ENCODE peak calls at places on chromosome 1, in six cellular contexts. V, T, O, S, E and K are unnamed samples.

GRCh38 chr1:51422367-51423097 is 92.2 kb upstream of the TTC39A start:
- DNase-seq in V (no peak), T (no peak), O (no peak), S (no peak), E (no peak), K (no peak)

GRCh38 chr1:173342766-173343165 is 134.4 kb upstream of the PRDX6 start:
- DNase-seq in V (no peak), T (no peak), O (no peak), S (no peak), E (no peak), K (no peak)

GRCh38 chr1:31487143-31487542 is 74.1 kb downstream of the SERINC2 start:
- DNase-seq in V (no peak), T (no peak), O (no peak), S (no peak), E (no peak), K (no peak)

GRCh38 chr1:216502528-216503162 is 79.4 kb upstream of the USH2A start:
- DNase-seq in V (peak; percentile 8), T (no peak), O (no peak), S (no peak), E (no peak), K (no peak)

GRCh38 chr1:34013958-34014737 is 150.3 kb downstream of the HMGB4 start:
- DNase-seq in V (no peak), T (peak; percentile 43), O (no peak), S (peak; percentile 23), E (peak; percentile 51), K (peak; percentile 24)

GRCh38 chr1:60274422-60275419 is 201.2 kb upstream of the C1orf87 start:
- DNase-seq in V (no peak), T (no peak), O (peak; percentile 30), S (no peak), E (peak; percentile 54), K (no peak)

GRCh38 chr1:8643542-8644536 is 173.6 kb downstream of the RERE start:
- DNase-seq in V (no peak), T (no peak), O (no peak), S (no peak), E (peak; percentile 67), K (no peak)

GRCh38 chr1:31760422-31760900 is 3.7 kb downstream of the ADGRB2 start:
- DNase-seq in V (no peak), T (no peak), O (no peak), S (no peak), E (no peak), K (no peak)

GRCh38 chr1:229869225-229869624 is 197.8 kb upstream of the GALNT2 start:
- DNase-seq in V (no peak), T (no peak), O (no peak), S (no peak), E (no peak), K (no peak)

GRCh38 chr1:3807769-3808168 is 11.5 kb upstream of the LRRC47 start:
- DNase-seq in V (no peak), T (peak; percentile 71), O (no peak), S (no peak), E (no peak), K (no peak)

GRCh38 chr1:8238141-8239038 is 79.5 kb upstream of the SLC45A1 start:
- DNase-seq in V (peak; percentile 99), T (no peak), O (peak; percentile 71), S (no peak), E (peak; percentile 61), K (no peak)

GRCh38 chr1:35171579-35171978 is 21.4 kb downstream of the SFPQ start:
- DNase-seq in V (no peak), T (no peak), O (no peak), S (no peak), E (no peak), K (no peak)

GRCh38 chr1:93905734-93906133 is 3.5 kb downstream of the GCLM start:
- DNase-seq in V (peak; percentile 62), T (no peak), O (peak; percentile 63), S (peak; percentile 14), E (no peak), K (peak; percentile 21)

GRCh38 chr1:201476670-201477344 is 7.8 kb upstream of the PHLDA3 start:
- DNase-seq in V (no peak), T (no peak), O (no peak), S (peak; percentile 54), E (no peak), K (no peak)

GRCh38 chr1:201481004-201481380 is 12.0 kb upstream of the PHLDA3 start:
- DNase-seq in V (no peak), T (no peak), O (no peak), S (no peak), E (no peak), K (no peak)

GRCh38 chr1:201480231-201481003 is 11.4 kb upstream of the PHLDA3 start:
- DNase-seq in V (no peak), T (peak; percentile 95), O (no peak), S (peak; percentile 25), E (peak; percentile 76), K (peak; percentile 65)

GRCh38 chr1:201481761-201482493 is 12.9 kb upstream of the PHLDA3 start:
- DNase-seq in V (peak; percentile 73), T (peak; percentile 93), O (peak; percentile 80), S (peak; percentile 75), E (peak; percentile 87), K (peak; percentile 76)

GRCh38 chr1:201479331-201479730 is 10.3 kb upstream of the PHLDA3 start:
- DNase-seq in V (no peak), T (no peak), O (no peak), S (no peak), E (no peak), K (no peak)
- TF ChIP-seq POLR2A in V (no peak), T (no peak), O (no peak), S (no peak), E (no peak), K (no peak)

GRCh38 chr1:147172168-147173016 is at the start of gene PRKAB2:
- DNase-seq in V (peak; percentile 97), T (peak; percentile 93), O (peak; percentile 97), S (peak; percentile 97), E (peak; percentile 96), K (peak; percentile 98)
- TF ChIP-seq POLR2A in V (peak; percentile 66), T (peak; percentile 78), O (peak; percentile 75), S (peak; percentile 68), E (peak; percentile 78), K (peak; percentile 76)

GRCh38 chr1:92487078-92487605 is 417 bp upstream of the GFI1 start:
- DNase-seq in V (no peak), T (no peak), O (no peak), S (peak; percentile 65), E (no peak), K (no peak)

GRCh38 chr1:92484171-92484471 is 2.6 kb downstream of the GFI1 start:
- DNase-seq in V (no peak), T (no peak), O (no peak), S (no peak), E (peak; percentile 44), K (no peak)

GRCh38 chr1:92486251-92487077 is at the start of gene GFI1:
- DNase-seq in V (no peak), T (no peak), O (no peak), S (peak; percentile 97), E (peak; percentile 53), K (peak; percentile 12)

GRCh38 chr1:92484472-92485373 is 2.0 kb downstream of the GFI1 start:
- DNase-seq in V (no peak), T (no peak), O (peak; percentile 23), S (peak; percentile 87), E (peak; percentile 46), K (peak; percentile 27)

GRCh38 chr1:92485374-92486250 is 1.1 kb downstream of the GFI1 start:
- DNase-seq in V (no peak), T (peak; percentile 65), O (peak; percentile 20), S (peak; percentile 94), E (peak; percentile 65), K (peak; percentile 21)
- TF ChIP-seq POLR2A in V (no peak), T (no peak), O (no peak), S (peak; percentile 27), E (no peak), K (no peak)

DNA sequence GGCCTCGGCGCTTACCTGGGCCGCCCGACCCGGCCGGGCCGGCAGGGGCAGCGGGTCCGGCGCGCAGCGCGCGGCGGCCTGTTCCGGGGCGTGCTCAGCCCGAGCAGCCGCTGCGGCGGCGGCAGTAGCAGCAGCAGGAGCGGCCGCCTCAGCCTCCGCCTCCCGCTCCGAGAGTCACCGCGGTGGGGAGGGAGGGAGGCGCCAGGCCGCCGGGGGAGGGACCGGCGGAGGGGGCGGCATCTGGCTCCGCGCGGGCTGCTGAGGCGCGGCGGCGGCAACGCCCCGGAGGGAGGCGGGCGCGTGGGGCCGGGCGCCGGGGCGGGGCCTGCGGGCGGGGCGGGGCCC is at the start of gene CTNNBIP1:
- DNase-seq in V (no peak), T (no peak), O (no peak), S (no peak), E (no peak), K (no peak)
- TF ChIP-seq POLR2A in V (peak; percentile 64), T (no peak), O (peak; percentile 40), S (peak; percentile 25), E (peak; percentile 49), K (no peak)

GRCh38 chr1:110034451-110035235 is at the start of gene STRIP1:
- DNase-seq in V (peak; percentile 98), T (peak; percentile 94), O (peak; percentile 96), S (peak; percentile 97), E (peak; percentile 93), K (peak; percentile 98)
- TF ChIP-seq POLR2A in V (peak; percentile 67), T (peak; percentile 90), O (peak; percentile 74), S (peak; percentile 71), E (peak; percentile 62), K (peak; percentile 79)

DNA sequence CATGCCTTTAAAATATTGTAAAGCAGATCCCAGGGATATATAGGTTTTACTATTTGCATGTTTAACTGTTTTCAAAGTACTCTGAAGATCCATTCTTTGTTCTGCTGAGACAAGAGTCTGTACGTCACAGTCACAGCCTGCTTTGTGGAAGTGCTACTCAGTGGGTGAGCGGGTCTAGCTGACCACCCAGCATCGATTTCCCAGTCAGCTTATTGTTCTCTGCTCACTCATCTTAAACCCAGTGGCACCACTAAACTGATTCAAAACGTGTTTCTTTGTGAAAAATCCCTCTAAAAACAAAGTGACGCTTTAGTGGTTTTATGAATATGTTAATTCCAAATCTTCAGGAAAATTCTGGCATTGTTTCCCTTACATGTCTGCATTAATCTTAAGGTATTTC is 12.4 kb downstream of the PLPP3 start:
- DNase-seq in V (no peak), T (no peak), O (no peak), S (no peak), E (no peak), K (no peak)
- TF ChIP-seq POLR2A in V (no peak), T (no peak), O (no peak), S (no peak), E (no peak), K (no peak)

GRCh38 chr1:201895913-201896807 is 7.5 kb downstream of the SHISA4 start:
- DNase-seq in V (peak; percentile 94), T (peak; percentile 93), O (peak; percentile 85), S (peak; percentile 89), E (peak; percentile 85), K (peak; percentile 84)
- TF ChIP-seq POLR2A in V (peak; percentile 28), T (no peak), O (no peak), S (no peak), E (no peak), K (no peak)